ENCODE peak calls at places on chromosomes 11 and 22, in eight cellular contexts. Y, S, I, A, J, C, E and M are unnamed samples.

GRCh38 chr11:4551346-4551979 is 6.5 kb downstream of the OR52M1 start:
- DNase-seq in S (no peak), J (no peak), A (peak; percentile 8), Y (no peak), E (no peak), C (no peak), I (no peak), M (no peak)

GRCh38 chr11:88297320-88298263 is 39.9 kb downstream of the CTSC start:
- DNase-seq in I (no peak), Y (no peak), C (no peak), J (no peak), A (no peak), S (no peak), E (no peak), M (no peak)

GRCh38 chr11:72441647-72442267 is 7.4 kb upstream of the CLPB start:
- DNase-seq in I (no peak), C (no peak), A (no peak), E (no peak), J (no peak), S (peak; percentile 21), Y (no peak), M (no peak)

GRCh38 chr11:111427471-111427912 is 48.4 kb upstream of the POU2AF1 start:
- DNase-seq in S (no peak), E (no peak), A (peak; percentile 35), C (no peak), I (no peak), J (no peak), Y (no peak), M (no peak)

GRCh38 chr11:75087319-75088055 is 9.2 kb downstream of the OR2AT4 start:
- DNase-seq in I (no peak), J (no peak), Y (no peak), E (no peak), C (no peak), S (no peak), A (no peak), M (no peak)

GRCh38 chr11:66934971-66935779 is 23.0 kb downstream of the PC start:
- DNase-seq in A (no peak), I (no peak), Y (no peak), E (no peak), J (no peak), S (peak; percentile 40), C (no peak), M (peak; percentile 38)

GRCh38 chr11:127006311-127006710 is 5.7 kb upstream of the KIRREL3 start:
- DNase-seq in S (no peak), Y (no peak), E (no peak), I (no peak), A (no peak), J (no peak), C (no peak), M (no peak)

GRCh38 chr11:78416285-78417174 is 1.1 kb downstream of the GAB2 start:
- DNase-seq in E (peak; percentile 83), Y (no peak), I (peak; percentile 48), A (peak; percentile 88), C (peak; percentile 97), S (peak; percentile 77), J (peak; percentile 83), M (peak; percentile 57)

GRCh38 chr11:108115495-108116140 is 5.7 kb upstream of the ACAT1 start:
- DNase-seq in I (no peak), A (peak; percentile 65), S (peak; percentile 82), Y (no peak), C (peak; percentile 91), E (no peak), J (peak; percentile 93), M (peak; percentile 80)

GRCh38 chr11:112024778-112025678 is at the start of gene DLAT:
- DNase-seq in A (peak; percentile 75), C (peak; percentile 95), E (peak; percentile 86), I (peak; percentile 58), J (peak; percentile 65), Y (peak; percentile 76), S (peak; percentile 56), M (peak; percentile 35)

GRCh38 chr22:19046287-19046686 is 75.9 kb downstream of the DGCR2 start:
- DNase-seq in J (no peak), A (no peak), Y (no peak), S (no peak), C (no peak), E (no peak), I (no peak), M (no peak)

GRCh38 chr22:17451251-17451765 is 82.0 kb downstream of the CECR2 start:
- DNase-seq in C (no peak), Y (no peak), A (no peak), I (no peak), J (no peak), S (no peak), E (no peak), M (no peak)

GRCh38 chr11:102615077-102615893 is 9.8 kb downstream of the MMP20 start:
- DNase-seq in A (no peak), J (no peak), S (no peak), E (no peak), I (no peak), C (no peak), Y (no peak), M (no peak)

GRCh38 chr11:92556435-92556834 is 331.8 kb downstream of the FAT3 start:
- DNase-seq in I (no peak), Y (no peak), C (no peak), A (peak; percentile 10), E (no peak), J (no peak), S (peak; percentile 14), M (no peak)

GRCh38 chr22:27438271-27438980 is 363.1 kb downstream of the MN1 start:
- DNase-seq in A (peak; percentile 29), S (no peak), J (no peak), E (no peak), Y (no peak), I (no peak), C (no peak), M (no peak)

GRCh38 chr22:23834830-23835772 is 3.7 kb downstream of the DERL3 start:
- DNase-seq in I (no peak), J (no peak), A (no peak), Y (no peak), E (no peak), S (no peak), C (peak; percentile 81), M (no peak)

GRCh38 chr11:87116185-87116584 is 78.5 kb downstream of the TMEM135 start:
- DNase-seq in C (no peak), E (no peak), J (no peak), A (no peak), S (no peak), Y (no peak), I (no peak), M (peak; percentile 1)

GRCh38 chr11:58562375-58562800 is 13.3 kb downstream of the LPXN start:
- DNase-seq in S (no peak), E (no peak), I (no peak), Y (no peak), A (no peak), J (no peak), C (no peak), M (no peak)

GRCh38 chr11:103326070-103326794 is 217.0 kb downstream of the DYNC2H1 start:
- DNase-seq in E (peak; percentile 5), S (peak; percentile 57), I (no peak), A (peak; percentile 48), Y (peak; percentile 14), J (peak; percentile 59), C (peak; percentile 57), M (peak; percentile 71)

GRCh38 chr11:126929186-126930085 is 71.1 kb downstream of the KIRREL3 start:
- DNase-seq in Y (no peak), A (no peak), I (no peak), S (peak; percentile 77), J (no peak), E (no peak), C (no peak), M (peak; percentile 27)